ENCODE peak calls at places on chromosomes 12 and 14, in four cellular contexts. K is GM23248, A is HCT116, L is thoracic aorta. F is an unnamed sample. For H3K4me1, the result is how much of the 10 kb centered on the place peaks cover.

GRCh38 chr14:36723551-36723950 is 61.9 kb downstream of the PAX9 start:
- DNase-seq in K (no peak), A (no peak), L (no peak), F (no peak)

GRCh38 chr14:72547999-72548398 is 345.9 kb downstream of the DPF3 start:
- DNase-seq in K (no peak), A (no peak), L (no peak), F (no peak)

GRCh38 chr14:95562892-95563685 is 28.2 kb downstream of the GLRX5 start:
- DNase-seq in K (peak), A (no peak), L (no peak), F (no peak)

GRCh38 chr12:109134186-109134917 is 18.0 kb downstream of the ACACB start:
- DNase-seq in K (peak), A (peak), L (no peak), F (peak)

GRCh38 chr14:21044106-21044618 is 2.0 kb downstream of the RNASE7 start:
- DNase-seq in K (no peak), A (no peak), L (no peak), F (peak)

GRCh38 chr12:11753151-11753501 is 103.7 kb downstream of the ETV6 start:
- DNase-seq in K (no peak), A (no peak), L (no peak), F (no peak)

GRCh38 chr12:113359133-113359938 is 949 bp downstream of the PLBD2 start:
- DNase-seq in K (peak), A (no peak), L (no peak), F (peak)

GRCh38 chr12:67797316-67797741 is 148.8 kb downstream of the DYRK2 start:
- DNase-seq in K (peak), A (no peak), L (peak), F (peak)

GRCh38 chr12:84502907-84503787 is 409.5 kb downstream of the SLC6A15 start:
- DNase-seq in K (peak), A (peak), L (no peak), F (no peak)

GRCh38 chr14:22448035-22448904 is 140.8 kb downstream of the DAD1 start:
- DNase-seq in K (no peak), A (no peak), L (no peak), F (no peak)

GRCh38 chr14:79476552-79476951 is 734.8 kb downstream of the DIO2 start:
- DNase-seq in K (no peak), A (no peak), L (no peak), F (no peak)
- H3K4me1 ChIP-seq in K (under half), A (under half), L (under half), F (under half)

GRCh38 chr14:104841730-104842129 is 23.3 kb upstream of the CEP170B start:
- DNase-seq in K (no peak), A (no peak), L (no peak), F (no peak)

GRCh38 chr14:104843006-104843405 is 22.1 kb upstream of the CEP170B start:
- DNase-seq in K (no peak), A (no peak), L (no peak), F (no peak)

GRCh38 chr14:104845033-104845666 is 19.9 kb upstream of the CEP170B start:
- DNase-seq in K (no peak), A (no peak), L (no peak), F (no peak)

GRCh38 chr14:104844306-104845032 is 20.6 kb upstream of the CEP170B start:
- DNase-seq in K (peak), A (no peak), L (no peak), F (no peak)

GRCh38 chr14:104843442-104844305 is 21.4 kb upstream of the CEP170B start:
- DNase-seq in K (peak), A (no peak), L (no peak), F (no peak)
- H3K4me3 ChIP-seq in K (peak), A (no peak), L (peak), F (peak)

GRCh38 chr14:61523751-61524150 is 171.6 kb upstream of the HIF1A start:
- DNase-seq in K (no peak), A (no peak), L (no peak), F (no peak)
- H3K4me1 ChIP-seq in K (half or more), A (half or more), L (half or more), F (under half)

DNA sequence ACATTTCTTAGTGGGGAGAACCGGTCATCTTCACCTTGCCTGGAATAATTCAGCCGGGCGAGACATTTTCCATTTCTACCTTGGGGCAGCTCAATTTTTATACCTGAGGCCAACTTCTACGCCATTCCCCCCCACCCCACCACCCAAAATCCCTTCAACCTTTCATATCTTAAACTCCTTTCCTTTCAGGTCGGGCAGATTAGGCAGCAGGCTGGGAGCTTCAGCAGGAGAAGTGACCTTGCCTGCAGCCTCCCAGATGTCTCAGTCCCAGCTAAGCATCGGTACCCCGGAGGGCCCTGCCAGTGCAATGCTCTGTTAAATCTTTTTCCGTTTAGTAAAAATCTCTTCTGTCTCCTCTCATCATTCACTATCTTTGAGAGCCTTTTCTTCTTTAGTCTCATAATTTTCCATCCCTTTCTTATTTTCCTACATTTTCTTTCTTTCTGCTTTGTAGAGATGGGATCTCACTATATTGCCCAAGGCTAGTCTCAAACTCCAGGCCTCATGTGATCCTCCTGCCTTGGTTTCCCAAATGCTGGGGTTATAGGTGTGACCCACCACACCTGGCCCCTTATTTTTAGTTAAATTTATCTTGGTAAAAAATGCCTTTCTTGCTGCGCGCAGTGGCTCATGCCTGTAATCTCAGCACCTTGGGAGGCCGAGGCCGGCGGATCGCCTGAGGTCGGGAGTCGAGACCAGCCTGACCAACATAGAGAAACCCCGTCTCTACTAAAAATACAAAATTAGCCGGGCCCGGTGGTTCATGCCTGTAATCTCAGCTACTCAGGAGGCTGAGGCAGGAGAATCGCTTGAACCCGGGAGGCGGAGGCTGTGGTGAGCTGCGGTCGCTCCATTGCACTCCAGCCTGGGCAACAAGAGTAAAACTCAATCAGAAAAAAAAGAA is 1.2 kb downstream of the SLC2A3 start:
- DNase-seq in K (peak), A (no peak), L (no peak), F (no peak)
- H3K4me3 ChIP-seq in K (peak), A (peak), L (peak), F (peak)

DNA sequence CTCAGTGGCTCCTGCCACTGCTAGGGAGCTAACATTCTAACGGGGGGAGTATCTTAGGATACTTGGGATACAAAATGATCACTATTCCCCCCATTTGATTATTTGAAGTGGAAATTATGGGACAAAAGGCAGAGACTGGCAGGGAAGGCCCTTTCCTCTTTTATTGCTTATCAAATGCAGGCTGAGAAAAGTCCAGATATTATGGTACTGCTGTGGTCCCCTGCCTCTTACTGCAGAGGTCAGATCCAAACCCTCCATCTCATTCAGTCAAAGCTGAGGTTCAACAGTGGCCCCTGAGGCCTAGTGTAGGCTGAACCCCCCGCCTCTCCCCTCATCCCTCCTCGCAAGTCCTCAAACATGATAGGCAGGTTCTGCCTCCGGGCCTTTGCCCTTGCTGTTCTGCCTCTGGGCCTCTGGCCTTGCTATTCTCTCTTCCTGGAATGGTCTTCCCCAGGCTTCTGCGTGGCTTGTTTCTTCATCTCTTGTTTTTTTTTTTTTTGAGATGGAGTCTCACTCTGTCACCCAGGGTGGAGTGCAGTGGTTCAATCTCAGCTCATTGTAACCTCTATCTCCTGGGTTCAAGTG is 34.2 kb downstream of the KRT80 start:
- DNase-seq in K (no peak), A (no peak), L (no peak), F (no peak)
- H3K4me1 ChIP-seq in K (under half), A (half or more), L (under half), F (under half)

GRCh38 chr12:1934831-1935230 is 16.4 kb upstream of the CACNA2D4 start:
- DNase-seq in K (no peak), A (no peak), L (no peak), F (no peak)

GRCh38 chr12:1933342-1933992 is 15.0 kb upstream of the CACNA2D4 start:
- DNase-seq in K (peak), A (no peak), L (no peak), F (no peak)

GRCh38 chr12:1932264-1932777 is 13.9 kb upstream of the CACNA2D4 start:
- DNase-seq in K (peak), A (no peak), L (no peak), F (no peak)

GRCh38 chr12:1935242-1935641 is 16.8 kb upstream of the CACNA2D4 start:
- DNase-seq in K (no peak), A (no peak), L (no peak), F (no peak)

GRCh38 chr12:1934068-1934467 is 15.6 kb upstream of the CACNA2D4 start:
- DNase-seq in K (no peak), A (no peak), L (no peak), F (no peak)
- H3K4me3 ChIP-seq in K (no peak), A (no peak), L (no peak), F (no peak)

GRCh38 chr14:68940614-68941185 is 38.4 kb downstream of the ACTN1 start:
- DNase-seq in K (no peak), A (no peak), L (no peak), F (no peak)
- H3K4me1 ChIP-seq in K (half or more), A (half or more), L (half or more), F (half or more)

F was measured in psoas muscle.